ENCODE peak calls at places on chromosomes 16 and 17, in seven cellular contexts. I is activated gamma-delta T cell; X is SHP77 treated with DMSO at 0.1 percent for 48 hours; J is LHCN-M2; G is activated CD4-positive, alpha-beta T cell treated with anti-CD3 and anti-CD28 coated beads, Interleukin-2, amount 10 ng/mL, durations not matched to agents 7 days and 5 days; O is NCI-H1417; C is Peyer's patch. V is an unnamed sample.

GRCh38 chr16:27921134-27921533 is 142.4 kb downstream of the GSG1L start:
- DNase-seq in I (no peak), X (no peak), J (no peak), G (no peak), O (no peak), C (no peak), V (no peak)

GRCh38 chr16:16148755-16149154 is 74.5 kb downstream of the ABCC6 start:
- DNase-seq in I (no peak), X (no peak), J (no peak), G (no peak), O (no peak), C (no peak), V (no peak)

GRCh38 chr16:87550510-87550961 is 51.8 kb upstream of the JPH3 start:
- DNase-seq in I (peak), X (no peak), J (no peak), G (peak), O (peak), C (peak), V (peak)

GRCh38 chr16:84732674-84733352 is 33.0 kb downstream of the USP10 start:
- DNase-seq in I (no peak), X (peak), J (no peak), G (no peak), O (no peak), C (no peak), V (no peak)

GRCh38 chr17:29733151-29733550 is 110.4 kb upstream of the CORO6 start:
- DNase-seq in I (no peak), X (no peak), J (peak), G (no peak), O (no peak), C (no peak), V (no peak)

GRCh38 chr17:57357830-57358426 is 101.6 kb downstream of the MSI2 start:
- DNase-seq in I (no peak), X (no peak), J (no peak), G (no peak), O (no peak), C (peak), V (peak)

GRCh38 chr17:11644265-11645212 is 46.3 kb downstream of the DNAH9 start:
- DNase-seq in I (no peak), X (peak), J (peak), G (peak), O (peak), C (peak), V (peak)

GRCh38 chr17:77423589-77424451 is 283.1 kb downstream of the SEC14L1 start:
- DNase-seq in I (no peak), X (no peak), J (peak), G (no peak), O (peak), C (no peak), V (no peak)

GRCh38 chr17:81582341-81582740 is 30.2 kb upstream of the FAAP100 start:
- DNase-seq in I (no peak), X (no peak), J (peak), G (no peak), O (no peak), C (no peak), V (no peak)

GRCh38 chr17:8137645-8138342 is 13.9 kb upstream of the HES7 start:
- DNase-seq in I (no peak), X (no peak), J (no peak), G (no peak), O (no peak), C (peak), V (no peak)

GRCh38 chr17:21034350-21035235 is 8.2 kb downstream of the USP22 start:
- DNase-seq in I (no peak), X (no peak), J (peak), G (peak), O (no peak), C (no peak), V (peak)

GRCh38 chr17:303161-303560 is 49.4 kb downstream of the RPH3AL start:
- DNase-seq in I (no peak), X (no peak), J (no peak), G (no peak), O (no peak), C (no peak), V (no peak)

GRCh38 chr16:71426069-71426879 is 15.6 kb downstream of the TLE7 start:
- DNase-seq in I (no peak), X (no peak), J (peak), G (no peak), O (peak), C (no peak), V (peak)

GRCh38 chr16:19776565-19776964 is 58.5 kb downstream of the IQCK start:
- DNase-seq in I (no peak), X (no peak), J (no peak), G (no peak), O (no peak), C (no peak), V (no peak)

GRCh38 chr16:89359296-89360147 is 130.8 kb downstream of the ANKRD11 start:
- DNase-seq in I (no peak), X (no peak), J (no peak), G (no peak), O (no peak), C (no peak), V (no peak)

V was measured in activated CD8-positive, alpha-beta T cell treated with anti-CD3 and anti-CD28 coated beads, Interleukin-2, amount 10 ng/mL, durations not matched to agents 7 days and 5 days.